ENCODE peak calls at places on chromosomes 3 and 15, in four cellular contexts. M is left ventricle myocardium inferior, R is dorsolateral prefrontal cortex, U is colonic mucosa. V is an unnamed sample.

GRCh38 chr15:27847775-27848710 is 251.1 kb downstream of the OCA2 start:
- DNase-seq in R (no peak), M (no peak), U (no peak), V (no peak)

GRCh38 chr3:52523386-52524257 is 10.0 kb downstream of the NT5DC2 start:
- DNase-seq in R (no peak), M (peak; percentile 13), U (no peak), V (no peak)

GRCh38 chr15:100775581-100776185 is 103.9 kb upstream of the ALDH1A3 start:
- DNase-seq in R (no peak), U (peak; percentile 5), M (no peak), V (no peak)

GRCh38 chr15:58469432-58470353 is 37.9 kb downstream of the LIPC start:
- DNase-seq in M (no peak), R (no peak), U (peak; percentile 55), V (no peak)

GRCh38 chr3:117788086-117788485 is 1078.5 kb downstream of the TUSC7 start:
- DNase-seq in R (no peak), U (no peak), M (no peak), V (no peak)

GRCh38 chr15:26807517-26808427 is 34.9 kb upstream of the GABRB3 start:
- DNase-seq in M (no peak), R (no peak), U (no peak), V (no peak)

GRCh38 chr3:121757087-121757811 is 7.7 kb upstream of the GOLGB1 start:
- DNase-seq in M (peak; percentile 30), U (no peak), R (no peak), V (no peak)

GRCh38 chr15:48897144-48897814 is 19.3 kb downstream of the EID1 start:
- DNase-seq in M (no peak), U (no peak), R (peak; percentile 31), V (no peak)

GRCh38 chr3:172303181-172303580 is 145.1 kb downstream of the GHSR start:
- DNase-seq in R (no peak), M (no peak), U (no peak), V (no peak)

GRCh38 chr3:167032267-167032876 is 347.7 kb downstream of the ZBBX start:
- DNase-seq in M (no peak), R (no peak), U (no peak), V (no peak)

GRCh38 chr3:118817748-118818165 is 216.9 kb downstream of the IGSF11 start:
- DNase-seq in M (no peak), R (peak; percentile 79), U (peak; percentile 33), V (no peak)

GRCh38 chr15:70437882-70438331 is 325.5 kb downstream of the UACA start:
- DNase-seq in U (no peak), R (no peak), M (no peak), V (no peak)

GRCh38 chr15:41689834-41690233 is 29.6 kb downstream of the MGA start:
- DNase-seq in R (no peak), U (no peak), M (no peak), V (no peak)

GRCh38 chr3:195178124-195178910 is 92.6 kb downstream of the XXYLT1 start:
- DNase-seq in M (peak; percentile 49), U (no peak), R (no peak), V (no peak)

GRCh38 chr3:36957862-36958686 is 13.2 kb upstream of the TRANK1 start:
- DNase-seq in R (no peak), M (no peak), U (no peak), V (no peak)

GRCh38 chr3:3825025-3825424 is 25.8 kb downstream of the LRRN1 start:
- DNase-seq in R (no peak), M (no peak), U (no peak), V (no peak)

GRCh38 chr3:192812736-192813383 is 85.5 kb upstream of the FGF12 start:
- DNase-seq in M (no peak), R (peak; percentile 56), U (peak; percentile 44), V (peak; percentile 18)

GRCh38 chr3:190862209-190863118 is at the start of gene GMNC:
- DNase-seq in M (peak; percentile 86), U (peak; percentile 82), R (peak; percentile 78), V (peak; percentile 58)

GRCh38 chr15:74837482-74837881 is 5.5 kb downstream of the ULK3 start:
- DNase-seq in R (no peak), U (no peak), M (no peak), V (no peak)

GRCh38 chr3:56788506-56788905 is 13.2 kb downstream of the ARHGEF3 start:
- DNase-seq in U (no peak), M (no peak), R (no peak), V (no peak)

GRCh38 chr15:51134416-51135199 is 39.9 kb upstream of the TNFAIP8L3 start:
- DNase-seq in U (no peak), R (no peak), M (no peak), V (no peak)

GRCh38 chr3:89964347-89964746 is 856.9 kb downstream of the EPHA3 start:
- DNase-seq in U (no peak), R (no peak), M (no peak), V (no peak)

GRCh38 chr3:29141912-29142262 is 139.0 kb upstream of the RBMS3 start:
- DNase-seq in R (no peak), M (no peak), U (no peak), V (no peak)

GRCh38 chr3:180747805-180748361 is 68.6 kb upstream of the CCDC39 start:
- DNase-seq in M (no peak), R (no peak), U (no peak), V (no peak)

GRCh38 chr3:84960581-84960980 is 1.8 kb downstream of the CADM2 start:
- DNase-seq in M (no peak), U (no peak), R (no peak), V (peak; percentile 21)

GRCh38 chr3:194879991-194880939 is 194.6 kb downstream of the FAM43A start:
- DNase-seq in R (no peak), U (no peak), M (peak; percentile 80), V (no peak)

DNA sequence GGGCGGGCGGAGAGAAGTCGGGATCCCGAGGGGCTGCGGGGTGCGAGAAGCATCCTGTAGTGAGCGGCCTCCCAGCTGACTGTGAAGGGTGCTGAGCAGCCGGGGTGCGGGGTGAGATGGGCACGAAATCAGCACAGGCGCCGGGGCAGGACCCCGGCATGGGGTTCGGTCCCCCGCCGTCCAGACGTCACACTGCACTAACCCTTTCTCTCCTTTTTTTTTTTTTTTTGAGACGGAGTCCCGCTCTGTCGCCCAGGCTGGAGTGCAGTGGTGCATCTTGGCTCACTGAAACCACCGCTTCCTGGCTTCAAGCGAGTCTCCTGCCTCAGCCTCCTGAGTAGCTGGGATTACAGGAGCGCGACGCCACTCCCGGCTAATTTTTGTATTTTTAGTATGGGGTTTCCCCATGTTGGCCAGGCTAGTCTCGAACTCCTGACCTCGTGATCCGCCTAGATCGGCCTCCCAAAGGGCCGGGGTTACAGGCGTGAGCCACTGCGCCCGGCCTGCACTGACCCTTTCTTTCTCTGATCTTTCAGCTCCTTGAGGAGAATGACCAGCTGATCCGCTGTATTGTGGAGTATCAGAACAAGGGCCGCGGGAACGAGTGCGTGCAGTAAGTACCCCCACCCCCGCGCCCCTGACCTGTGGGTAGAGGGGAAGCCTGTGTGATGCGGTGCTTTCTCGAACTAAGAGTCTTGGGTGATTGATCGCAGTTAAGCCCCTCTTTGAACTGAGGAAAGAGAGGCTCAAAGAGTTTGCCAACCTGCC is 513 bp downstream of the SS18L2 start:
- DNase-seq in M (no peak), U (no peak), R (no peak), V (no peak)
- H3K27ac ChIP-seq in M (peak overlapping the region; percentile 85), U (peak overlapping the region; percentile 75), R (peak overlapping the region; percentile 80), V (peak overlapping the region; percentile 14)

GRCh38 chr15:31216210-31216911 is 110.3 kb upstream of the KLF13 start:
- DNase-seq in U (peak; percentile 96), R (peak; percentile 41), M (peak; percentile 95), V (peak; percentile 49)
- H3K27ac ChIP-seq in U (peak overlapping the region; percentile 94), R (peak overlapping the region; percentile 77), M (peak overlapping the region; percentile 98), V (peak overlapping the region; percentile 71)

DNA sequence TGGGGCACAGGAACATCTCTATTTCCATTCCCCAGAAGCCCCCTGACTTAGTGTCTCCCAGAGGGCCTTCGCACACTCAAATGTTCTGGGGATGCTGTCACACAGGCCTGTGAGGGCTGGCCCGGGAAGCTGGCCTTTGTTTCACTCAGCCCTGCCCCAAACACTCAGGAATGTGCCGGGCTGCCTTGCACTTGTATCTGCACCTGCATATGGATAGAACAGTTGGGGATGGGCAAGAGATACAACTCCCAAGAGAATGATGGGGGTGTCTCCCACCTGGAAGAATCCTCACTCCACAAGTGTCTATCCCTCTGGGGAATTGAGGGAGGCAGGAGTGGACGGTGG is 7.1 kb upstream of the HAPLN3 start:
- DNase-seq in R (no peak), U (no peak), M (no peak), V (no peak)
- H3K27ac ChIP-seq in R (no peak overlapping the region), U (no peak overlapping the region), M (no peak overlapping the region), V (no peak overlapping the region)

DNA sequence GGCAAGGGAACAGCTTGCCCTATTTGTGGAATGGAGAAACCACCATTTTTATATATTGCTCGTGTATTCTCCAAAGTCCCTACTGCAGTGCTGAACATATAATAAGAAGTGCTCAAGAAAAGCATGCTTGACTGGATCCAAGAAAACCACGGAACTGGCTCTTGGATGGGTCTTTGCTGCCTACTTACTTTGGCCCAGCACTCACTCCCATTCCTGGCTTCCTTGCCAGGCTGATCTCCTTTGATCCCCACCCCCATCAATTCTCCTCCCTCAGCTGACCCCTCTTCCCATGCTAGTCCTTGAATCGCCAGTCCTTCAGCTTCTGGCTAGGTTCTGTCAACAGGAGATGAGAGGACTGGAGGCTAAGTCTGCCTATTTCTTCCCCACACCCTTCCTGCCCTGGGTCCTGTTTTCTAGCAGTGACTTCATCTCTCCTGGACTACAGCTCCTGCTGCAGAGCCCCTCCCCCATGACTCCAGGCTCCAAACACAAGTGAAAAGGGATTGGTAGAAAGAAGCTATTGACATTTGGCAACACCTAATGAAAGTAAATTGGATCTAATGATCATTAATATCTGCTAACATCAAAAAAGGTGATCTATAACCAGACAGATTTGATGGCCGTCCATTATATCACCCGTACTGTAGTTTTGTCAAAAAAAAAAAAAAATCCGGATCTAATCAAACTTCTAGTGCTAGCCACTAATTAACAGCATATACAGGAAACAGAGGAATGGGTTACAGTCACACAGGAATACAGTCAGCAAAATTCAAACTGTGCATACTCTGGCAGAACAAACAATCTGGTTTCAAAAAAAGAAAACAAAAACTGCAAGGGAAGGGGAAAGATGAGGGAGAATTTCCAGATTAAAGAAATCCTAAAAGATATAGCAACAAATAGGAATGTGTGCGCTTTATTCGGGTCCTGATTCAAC is 7.8 kb downstream of the FAM240A start:
- DNase-seq in R (no peak), M (no peak), U (no peak), V (no peak)
- H3K27ac ChIP-seq in R (no peak overlapping the region), M (no peak overlapping the region), U (no peak overlapping the region), V (no peak overlapping the region)